ENCODE peak calls at places on chromosomes 4 and X, in four cellular contexts. A is GM12878, Z is K562, H is HepG2. U is an unnamed sample. For H3K4me1, the result is how much of the 10 kb centered on the place peaks cover.

GRCh38 chr4:37825943-37826281 is 574 bp upstream of the PGM2 start:
- DNase-seq in A (no peak), Z (peak), H (no peak), U (no peak)

GRCh38 chrX:20029728-20030127 is 38.9 kb upstream of the BCLAF3 start:
- DNase-seq in A (peak), Z (no peak), H (peak), U (no peak)

GRCh38 chrX:1435241-1435900 is 17.3 kb downstream of the ASMTL start:
- DNase-seq in A (no peak), Z (no peak), H (no peak), U (no peak)

GRCh38 chr4:7004331-7004730 is 38.8 kb upstream of the TADA2B start:
- DNase-seq in A (no peak), Z (no peak), H (no peak), U (no peak)

GRCh38 chrX:46957299-46957698 is 45.1 kb downstream of the JADE3 start:
- DNase-seq in A (no peak), Z (peak), H (no peak), U (no peak)

GRCh38 chr4:91758487-91758886 is 545.3 kb upstream of the GRID2 start:
- DNase-seq in A (no peak), Z (no peak), H (no peak), U (no peak)

GRCh38 chrX:134484039-134484438 is 24.1 kb downstream of the HPRT1 start:
- DNase-seq in A (no peak), Z (peak), H (peak), U (no peak)

GRCh38 chr4:23384741-23385140 is 505.1 kb downstream of the PPARGC1A start:
- DNase-seq in A (no peak), Z (no peak), H (no peak), U (no peak)

GRCh38 chr4:75180790-75181776 is 248.2 kb downstream of the PARM1 start:
- DNase-seq in A (peak), Z (peak), H (no peak), U (no peak)

GRCh38 chrX:97527725-97528124 is 644.0 kb downstream of the RPA4 start:
- DNase-seq in A (no peak), Z (no peak), H (no peak), U (no peak)

GRCh38 chr4:2253160-2254084 is 8.5 kb downstream of the MXD4 start:
- DNase-seq in A (no peak), Z (no peak), H (no peak), U (no peak)

GRCh38 chrX:3006500-3006899 is at the start of gene ARSH:
- DNase-seq in A (no peak), Z (no peak), H (peak), U (no peak)

GRCh38 chrX:71603618-71604017 is 14.7 kb downstream of the CXCR3 start:
- DNase-seq in A (no peak), Z (no peak), H (no peak), U (no peak)

GRCh38 chrX:3550160-3550765 is 163.2 kb downstream of the PRKX start:
- DNase-seq in A (no peak), Z (peak), H (no peak), U (peak)

GRCh38 chr4:126957555-126958440 is 675.0 kb upstream of the INTU start:
- DNase-seq in A (no peak), Z (peak), H (no peak), U (no peak)

GRCh38 chrX:133053854-133054565 is 42.9 kb downstream of the USP26 start:
- DNase-seq in A (no peak), Z (no peak), H (no peak), U (no peak)

GRCh38 chr4:184826315-184827266 is 823 bp upstream of the ACSL1 start:
- DNase-seq in A (no peak), Z (peak), H (no peak), U (no peak)

GRCh38 chrX:9466115-9466495 is 1.2 kb downstream of the TBL1X start:
- DNase-seq in A (no peak), Z (peak), H (no peak), U (no peak)

GRCh38 chrX:71098302-71098701 is 2.7 kb downstream of the FOXO4 start:
- DNase-seq in A (no peak), Z (peak), H (no peak), U (no peak)

GRCh38 chrX:16212024-16212423 is 44.7 kb downstream of the MAGEB17 start:
- DNase-seq in A (no peak), Z (no peak), H (no peak), U (no peak)

GRCh38 chrX:72258174-72258573 is 18.9 kb downstream of the RPS4X start:
- DNase-seq in A (no peak), Z (peak), H (peak), U (no peak)

GRCh38 chr4:160009656-160010493 is 907.0 kb downstream of the RAPGEF2 start:
- DNase-seq in A (no peak), Z (no peak), H (no peak), U (no peak)

GRCh38 chr4:172962564-172963353 is 205.9 kb upstream of the GALNT7 start:
- DNase-seq in A (no peak), Z (no peak), H (no peak), U (no peak)

GRCh38 chr4:6680372-6681034 is 13.2 kb upstream of the S100P start:
- DNase-seq in A (no peak), Z (no peak), H (no peak), U (peak)

GRCh38 chr4:39528056-39528465 is 822 bp upstream of the UGDH start:
- DNase-seq in A (no peak), Z (no peak), H (no peak), U (no peak)

GRCh38 chr4:114012749-114013148 is 33.3 kb upstream of the ARSJ start:
- DNase-seq in A (no peak), Z (no peak), H (no peak), U (no peak)

GRCh38 chrX:50691820-50692219 is 122.2 kb downstream of the SHROOM4 start:
- DNase-seq in A (no peak), Z (peak), H (peak), U (no peak)

GRCh38 chrX:34886011-34886410 is 56.6 kb upstream of the FAM47B start:
- DNase-seq in A (no peak), Z (no peak), H (no peak), U (no peak)

GRCh38 chr4:34720563-34720962 is 1523.8 kb downstream of the ARAP2 start:
- DNase-seq in A (no peak), Z (peak), H (peak), U (no peak)

GRCh38 chr4:177041356-177041755 is 248.6 kb upstream of the VEGFC start:
- DNase-seq in A (no peak), Z (no peak), H (no peak), U (no peak)

GRCh38 chrX:42499620-42500019 is 278.3 kb downstream of the PPP1R2C start:
- DNase-seq in A (no peak), Z (no peak), H (no peak), U (no peak)

GRCh38 chrX:78922754-78923153 is 22.4 kb upstream of the P2RY10 start:
- DNase-seq in A (no peak), Z (no peak), H (no peak), U (no peak)

GRCh38 chr4:38902221-38902620 is 34.6 kb downstream of the FAM114A1 start:
- DNase-seq in A (no peak), Z (no peak), H (no peak), U (no peak)

GRCh38 chr4:47203593-47203992 is 172.2 kb downstream of the GABRB1 start:
- DNase-seq in A (no peak), Z (no peak), H (no peak), U (no peak)

GRCh38 chr4:80305466-80305865 is 30.1 kb upstream of the CFAP299 start:
- DNase-seq in A (no peak), Z (no peak), H (no peak), U (no peak)

GRCh38 chr4:89821612-89822011 is 15.3 kb downstream of the SNCA start:
- DNase-seq in A (no peak), Z (no peak), H (no peak), U (no peak)

GRCh38 chr4:105619193-105619931 is 66.9 kb downstream of the ARHGEF38 start:
- DNase-seq in A (no peak), Z (no peak), H (no peak), U (no peak)

GRCh38 chr4:10924274-10924673 is 239.7 kb upstream of the CLNK start:
- DNase-seq in A (no peak), Z (no peak), H (no peak), U (no peak)

GRCh38 chr4:10929818-10930217 is 245.2 kb upstream of the CLNK start:
- DNase-seq in A (no peak), Z (no peak), H (no peak), U (no peak)

GRCh38 chr4:10926025-10926424 is 241.5 kb upstream of the CLNK start:
- DNase-seq in A (no peak), Z (no peak), H (no peak), U (no peak)
- H3K4me1 ChIP-seq in A (under half), Z (under half), H (under half), U (under half)

GRCh38 chrX:11908371-11908770 is 150.3 kb downstream of the MSL3 start:
- DNase-seq in A (peak), Z (peak), H (peak), U (no peak)

GRCh38 chrX:11913001-11913400 is 155.0 kb downstream of the MSL3 start:
- DNase-seq in A (no peak), Z (no peak), H (no peak), U (no peak)
- TF ChIP-seq ATF2 in A (no peak), Z (no peak), H (no peak), U (no peak)

DNA sequence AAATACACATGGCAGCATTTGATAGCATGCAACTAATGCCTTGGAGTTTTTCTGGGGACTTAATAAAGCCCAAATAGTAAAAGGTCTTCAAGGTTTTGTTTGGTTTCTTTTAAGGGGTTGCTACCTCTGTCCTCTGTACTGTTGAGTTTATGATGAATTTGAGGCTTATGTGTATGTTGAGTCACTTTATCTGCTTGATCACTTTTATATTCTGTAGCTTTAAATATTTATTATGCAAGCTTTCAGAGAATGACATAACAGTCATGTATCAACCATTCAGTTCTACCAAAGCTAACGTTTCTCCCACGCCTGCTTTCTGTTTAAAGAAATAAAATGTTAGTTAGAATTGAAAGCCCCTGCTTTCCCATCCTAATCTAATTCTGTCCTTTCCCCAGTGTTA is 122.2 kb downstream of the NHS start:
- DNase-seq in A (no peak), Z (no peak), H (no peak), U (no peak)
- H3K4me1 ChIP-seq in A (under half), Z (under half), H (under half), U (under half)

DNA sequence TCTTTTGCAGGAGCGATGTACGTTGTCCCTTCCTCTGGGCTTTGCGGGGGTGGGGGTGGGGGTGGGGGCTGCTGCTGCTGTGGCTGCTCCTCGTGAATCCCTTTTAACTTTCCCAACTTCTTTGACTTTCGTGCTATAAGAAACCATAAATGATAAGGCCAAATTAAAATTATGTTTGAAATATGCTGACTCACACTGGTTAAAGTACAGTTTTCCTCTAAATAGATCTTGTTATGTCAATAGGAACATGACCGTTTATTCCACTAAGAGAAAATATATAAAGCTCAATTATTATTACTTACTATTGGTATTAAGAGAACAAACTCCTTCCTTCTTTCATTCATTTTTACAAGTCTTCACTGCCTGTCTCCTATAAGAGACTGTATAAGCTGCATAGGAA is 287.4 kb downstream of the NR3C2 start:
- DNase-seq in A (no peak), Z (no peak), H (no peak), U (no peak)
- TF ChIP-seq ATF2 in A (no peak), Z (no peak), H (no peak), U (no peak)

GRCh38 chr4:145097821-145098674 is at the start of the genes ABCE1 and ANAPC10:
- DNase-seq in A (peak), Z (peak), H (peak), U (peak)
- H3K4me1 ChIP-seq in A (under half), Z (under half), H (under half), U (under half)

DNA sequence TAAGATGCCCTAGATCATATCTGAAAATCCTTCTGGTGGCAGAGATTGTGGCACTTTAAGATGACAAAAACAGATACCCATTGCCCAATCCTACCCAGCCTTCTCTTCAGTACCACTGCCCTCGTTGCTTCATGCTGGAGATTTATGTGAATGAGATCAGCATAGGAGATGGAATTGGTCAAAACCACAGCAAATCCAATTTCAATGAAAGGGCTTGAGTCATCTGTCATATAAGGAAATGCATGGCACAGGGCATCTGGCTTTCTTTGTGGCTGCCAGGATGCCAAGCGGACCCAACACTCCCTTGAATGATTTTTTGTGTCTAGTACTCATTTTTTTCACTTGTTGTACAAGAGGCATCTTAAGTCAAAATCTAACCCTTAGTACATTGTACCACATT is 16.8 kb downstream of the AFF2 start:
- DNase-seq in A (no peak), Z (no peak), H (no peak), U (no peak)
- TF ChIP-seq ATF2 in A (no peak), Z (no peak), H (no peak), U (no peak)

GRCh38 chr4:54228563-54229501 is at the start of gene PDGFRA:
- DNase-seq in A (no peak), Z (no peak), H (no peak), U (no peak)
- H3K4me1 ChIP-seq in A (under half), Z (under half), H (under half), U (under half)

U was measured in H1.